ENCODE peak calls at places on chromosome 21, in seven cellular contexts. C, Q, W, Z, N, D and J are unnamed samples.

GRCh38 chr21:36854391-36854790 is 112.1 kb downstream of the HLCS start:
- DNase-seq in Q (peak), N (no peak), W (no peak), C (peak), Z (peak), D (no peak), J (no peak)

GRCh38 chr21:36883532-36884486 is 82.7 kb downstream of the HLCS start:
- DNase-seq in Z (no peak), W (no peak), Q (no peak), N (no peak), C (no peak), D (no peak), J (no peak)

GRCh38 chr21:14712121-14712520 is 166.0 kb upstream of the SAMSN1 start:
- DNase-seq in Z (no peak), Q (no peak), C (no peak), W (no peak), D (no peak), N (no peak), J (no peak)

GRCh38 chr21:33655591-33656221 is 13.4 kb downstream of the ITSN1 start:
- DNase-seq in Z (no peak), C (no peak), W (no peak), N (peak), Q (peak), D (no peak), J (peak)

GRCh38 chr21:32812035-32812434 is 40.5 kb upstream of the PAXBP1 start:
- DNase-seq in Z (no peak), C (no peak), W (no peak), N (no peak), Q (no peak), D (no peak), J (no peak)

GRCh38 chr21:26140185-26140584 is 30.4 kb downstream of the APP start:
- DNase-seq in N (peak), Q (no peak), Z (no peak), C (no peak), W (no peak), D (no peak), J (peak)

GRCh38 chr21:46154955-46155513 is 345 bp downstream of the FTCD start:
- DNase-seq in Z (no peak), N (no peak), C (no peak), Q (no peak), W (no peak), D (no peak), J (peak)

GRCh38 chr21:25385912-25386474 is 221.3 kb downstream of the MRPL39 start:
- DNase-seq in D (peak), W (peak), C (no peak), N (peak), Z (no peak), Q (peak), J (no peak)

GRCh38 chr21:45421071-45421845 is 16.3 kb downstream of the COL18A1 start:
- DNase-seq in Q (no peak), W (no peak), N (no peak), C (no peak), Z (no peak), D (peak), J (peak)

GRCh38 chr21:33300701-33301631 is 23.8 kb upstream of the IFNAR1 start:
- DNase-seq in D (peak), Q (no peak), W (no peak), C (no peak), Z (no peak), N (no peak), J (no peak)

GRCh38 chr21:45574691-45575090 is 32.5 kb upstream of the SLC19A1 start:
- DNase-seq in N (no peak), W (no peak), Q (no peak), D (no peak), Z (no peak), C (no peak), J (no peak)

GRCh38 chr21:35528109-35529042 is 479.3 kb upstream of the RUNX1 start:
- DNase-seq in N (no peak), Z (no peak), C (peak), W (no peak), D (no peak), Q (no peak), J (peak)

GRCh38 chr21:16406355-16406754 is 676.6 kb downstream of the USP25 start:
- DNase-seq in N (no peak), Q (no peak), Z (no peak), C (no peak), D (no peak), W (no peak), J (no peak)

GRCh38 chr21:16408280-16408669 is 678.5 kb downstream of the USP25 start:
- DNase-seq in D (no peak), Z (no peak), W (no peak), N (no peak), Q (no peak), C (no peak), J (no peak)

GRCh38 chr21:16407403-16408279 is 677.9 kb downstream of the USP25 start:
- DNase-seq in Q (no peak), D (no peak), Z (no peak), N (no peak), C (no peak), W (no peak), J (no peak)

GRCh38 chr21:16409341-16409740 is 679.6 kb downstream of the USP25 start:
- DNase-seq in Q (no peak), Z (no peak), C (no peak), D (no peak), N (no peak), W (no peak), J (no peak)
- TF ChIP-seq POLR2AphosphoS5 in Q (no peak), Z (no peak), C (no peak), D (no peak), N (no peak), W (no peak), J (no peak)

GRCh38 chr21:43766734-43767497 is 9.2 kb downstream of the CSTB start:
- DNase-seq in D (no peak), C (no peak), N (no peak), Z (no peak), W (no peak), Q (no peak), J (peak)
- TF ChIP-seq POLR2AphosphoS5 in D (no peak), C (peak), N (peak), Z (peak), W (no peak), Q (no peak), J (no peak)

GRCh38 chr21:43892984-43893535 is 28.0 kb downstream of the AGPAT3 start:
- DNase-seq in C (no peak), W (no peak), N (no peak), Q (no peak), D (no peak), Z (no peak), J (no peak)

GRCh38 chr21:43892334-43892733 is 27.3 kb downstream of the AGPAT3 start:
- DNase-seq in Q (no peak), C (no peak), D (no peak), W (no peak), N (no peak), Z (no peak), J (no peak)

GRCh38 chr21:43894206-43894577 is 29.2 kb downstream of the AGPAT3 start:
- DNase-seq in Q (no peak), C (no peak), D (no peak), W (no peak), Z (no peak), N (no peak), J (no peak)

GRCh38 chr21:43890042-43890441 is 25.0 kb downstream of the AGPAT3 start:
- DNase-seq in W (no peak), N (no peak), Z (no peak), Q (peak), D (no peak), C (no peak), J (no peak)

DNA sequence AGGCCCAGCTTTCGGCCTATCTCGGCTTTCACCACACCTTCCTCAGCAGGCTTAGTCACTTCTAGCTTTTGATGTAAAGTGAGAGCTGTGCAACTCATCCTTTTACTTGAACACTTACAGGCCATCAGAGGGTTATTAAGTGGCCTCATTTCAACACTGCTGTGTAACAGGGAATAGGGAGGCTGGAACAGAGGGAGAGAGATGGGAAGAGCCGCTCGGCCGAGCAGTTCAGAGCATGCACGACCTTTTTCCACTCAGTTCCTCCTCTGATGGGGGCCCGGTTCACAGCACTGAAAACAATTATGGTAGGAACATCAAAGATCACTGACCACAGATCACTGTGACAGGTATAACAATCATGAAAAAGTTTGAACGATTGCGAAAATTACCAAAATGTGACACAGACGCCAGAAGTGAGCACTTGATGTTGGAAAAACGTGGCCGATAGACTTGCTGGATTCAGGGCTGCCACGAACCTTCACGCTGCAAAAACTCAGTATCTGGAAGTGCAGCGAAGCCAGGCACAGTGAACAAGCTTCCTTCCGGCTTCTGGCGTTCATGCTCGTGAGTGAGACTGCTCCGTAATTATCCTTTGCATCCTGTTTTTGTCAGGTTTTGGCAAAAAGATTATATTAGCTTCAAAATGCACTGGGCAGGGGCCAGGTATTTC is 28.6 kb downstream of the AGPAT3 start:
- DNase-seq in C (no peak), N (no peak), Q (no peak), D (no peak), Z (no peak), W (no peak), J (no peak)
- TF ChIP-seq POLR2AphosphoS5 in C (peak), N (no peak), Q (no peak), D (no peak), Z (no peak), W (no peak), J (peak)

GRCh38 chr21:42525228-42525604 is 11.6 kb downstream of the SLC37A1 start:
- DNase-seq in D (no peak), Q (peak), W (no peak), Z (no peak), N (no peak), C (no peak), J (peak)

GRCh38 chr21:42523941-42524340 is 10.3 kb downstream of the SLC37A1 start:
- DNase-seq in Z (no peak), C (no peak), N (no peak), Q (no peak), W (no peak), D (peak), J (peak)

GRCh38 chr21:42525676-42526378 is 12.2 kb downstream of the SLC37A1 start:
- DNase-seq in W (no peak), D (no peak), Z (no peak), N (no peak), Q (no peak), C (no peak), J (no peak)

GRCh38 chr21:42523211-42523610 is 9.6 kb downstream of the SLC37A1 start:
- DNase-seq in W (no peak), N (no peak), C (no peak), Q (no peak), Z (no peak), D (no peak), J (peak)

GRCh38 chr21:42524341-42525227 is 10.9 kb downstream of the SLC37A1 start:
- DNase-seq in D (peak), N (no peak), Z (no peak), C (no peak), W (peak), Q (peak), J (peak)
- TF ChIP-seq POLR2AphosphoS5 in D (peak), N (no peak), Z (no peak), C (no peak), W (no peak), Q (no peak), J (peak)

GRCh38 chr21:41509206-41509496 is 1.2 kb upstream of the TMPRSS2 start:
- DNase-seq in C (no peak), D (no peak), N (no peak), W (no peak), Q (no peak), Z (no peak), J (no peak)

GRCh38 chr21:41508415-41509205 is 652 bp upstream of the TMPRSS2 start:
- DNase-seq in D (no peak), Z (no peak), C (no peak), W (no peak), N (no peak), Q (peak), J (no peak)

GRCh38 chr21:41509733-41510132 is 1.8 kb upstream of the TMPRSS2 start:
- DNase-seq in N (no peak), C (no peak), W (no peak), Z (no peak), Q (no peak), D (no peak), J (no peak)

GRCh38 chr21:41511858-41512257 is 3.9 kb upstream of the TMPRSS2 start:
- DNase-seq in Z (no peak), Q (no peak), D (no peak), W (no peak), C (no peak), N (no peak), J (no peak)

DNA sequence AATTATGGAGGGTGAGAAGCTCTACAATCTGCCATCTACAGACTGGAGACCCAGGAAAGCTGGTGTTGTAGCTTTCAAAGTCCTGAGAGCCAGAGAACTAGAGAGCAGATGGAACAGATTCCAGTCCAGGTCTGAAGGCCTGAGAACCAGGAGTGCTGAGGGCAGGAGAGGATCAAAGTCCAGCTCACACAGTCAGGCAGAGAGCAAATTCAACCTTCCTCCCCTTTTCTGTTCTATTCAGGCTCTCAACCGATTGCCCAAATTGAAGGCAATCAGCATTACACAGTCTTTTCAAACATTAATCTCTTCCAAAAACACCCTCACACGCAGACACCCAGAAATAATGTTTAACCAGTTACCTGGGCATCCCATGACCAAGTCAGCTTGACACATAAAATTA is 2.5 kb upstream of the TMPRSS2 start:
- DNase-seq in D (no peak), W (no peak), Z (no peak), N (no peak), Q (no peak), C (no peak), J (no peak)
- TF ChIP-seq POLR2AphosphoS5 in D (no peak), W (no peak), Z (no peak), N (no peak), Q (no peak), C (no peak), J (no peak)

DNA sequence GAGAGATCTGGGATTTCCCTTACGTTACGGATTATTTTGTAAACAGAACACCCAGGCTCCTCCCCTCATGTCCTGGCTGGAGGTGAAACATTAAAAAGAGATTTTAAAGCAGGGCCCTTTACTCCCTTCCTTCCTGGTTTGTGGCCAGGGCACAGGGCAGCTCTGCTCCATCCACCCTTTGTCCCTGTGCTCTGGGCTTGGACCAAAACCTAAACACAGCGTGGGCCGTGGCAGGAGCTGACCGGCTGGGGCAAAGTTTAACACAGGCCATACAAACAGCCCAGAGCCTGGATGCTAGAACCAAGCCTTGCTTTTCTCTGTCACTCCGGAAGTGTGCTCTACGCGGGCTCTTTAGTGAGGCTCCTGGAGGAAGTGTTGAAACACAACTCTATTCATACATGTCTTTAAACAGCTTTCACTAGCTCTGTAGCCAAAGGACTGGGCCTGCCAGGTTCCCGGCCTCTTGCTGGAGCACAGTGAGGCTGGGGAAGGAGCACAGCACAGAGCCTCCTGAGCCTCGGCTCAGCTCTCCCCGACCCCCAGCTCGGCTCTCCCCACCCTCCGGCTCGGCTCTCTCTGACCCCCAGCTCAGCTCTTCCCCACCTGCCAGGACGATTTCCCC is 84.7 kb downstream of the PDE9A start:
- DNase-seq in Z (no peak), N (no peak), C (no peak), W (no peak), D (no peak), Q (no peak), J (peak)
- TF ChIP-seq POLR2AphosphoS5 in Z (no peak), N (no peak), C (no peak), W (no peak), D (no peak), Q (no peak), J (peak)

GRCh38 chr21:44327603-44327974 is 11.6 kb downstream of the CFAP410 start:
- DNase-seq in D (no peak), W (no peak), C (no peak), Z (no peak), N (no peak), Q (no peak), J (peak)
- TF ChIP-seq POLR2AphosphoS5 in D (no peak), W (no peak), C (no peak), Z (no peak), N (no peak), Q (no peak), J (no peak)

GRCh38 chr21:38914071-38914491 is 108.4 kb downstream of the ETS2 start:
- DNase-seq in C (no peak), D (no peak), W (no peak), Z (no peak), Q (no peak), N (no peak), J (no peak)

GRCh38 chr21:38916214-38916964 is 110.7 kb downstream of the ETS2 start:
- DNase-seq in D (no peak), W (no peak), Q (peak), N (no peak), C (no peak), Z (no peak), J (no peak)

GRCh38 chr21:38915546-38915945 is 109.8 kb downstream of the ETS2 start:
- DNase-seq in N (no peak), Z (no peak), D (no peak), C (no peak), W (no peak), Q (no peak), J (peak)

GRCh38 chr21:38913120-38913975 is 107.6 kb downstream of the ETS2 start:
- DNase-seq in D (peak), W (no peak), C (no peak), N (no peak), Z (no peak), Q (peak), J (peak)

GRCh38 chr21:38914531-38915385 is 109.0 kb downstream of the ETS2 start:
- DNase-seq in C (no peak), Z (no peak), Q (peak), W (no peak), D (no peak), N (no peak), J (peak)
- TF ChIP-seq POLR2AphosphoS5 in C (no peak), Z (no peak), Q (no peak), W (no peak), D (no peak), N (no peak), J (no peak)

GRCh38 chr21:39022035-39022900 is 161.0 kb downstream of the PSMG1 start:
- DNase-seq in N (no peak), Z (no peak), W (no peak), C (no peak), Q (no peak), D (no peak), J (peak)

GRCh38 chr21:39024538-39024937 is 158.7 kb downstream of the PSMG1 start:
- DNase-seq in Q (no peak), Z (no peak), W (no peak), C (no peak), N (no peak), D (no peak), J (no peak)

GRCh38 chr21:39021475-39021832 is 161.8 kb downstream of the PSMG1 start:
- DNase-seq in Q (no peak), Z (no peak), W (no peak), C (no peak), D (no peak), N (no peak), J (peak)

GRCh38 chr21:39025198-39025597 is 158.1 kb downstream of the PSMG1 start:
- DNase-seq in Z (no peak), D (no peak), N (no peak), Q (no peak), C (no peak), W (no peak), J (no peak)

DNA sequence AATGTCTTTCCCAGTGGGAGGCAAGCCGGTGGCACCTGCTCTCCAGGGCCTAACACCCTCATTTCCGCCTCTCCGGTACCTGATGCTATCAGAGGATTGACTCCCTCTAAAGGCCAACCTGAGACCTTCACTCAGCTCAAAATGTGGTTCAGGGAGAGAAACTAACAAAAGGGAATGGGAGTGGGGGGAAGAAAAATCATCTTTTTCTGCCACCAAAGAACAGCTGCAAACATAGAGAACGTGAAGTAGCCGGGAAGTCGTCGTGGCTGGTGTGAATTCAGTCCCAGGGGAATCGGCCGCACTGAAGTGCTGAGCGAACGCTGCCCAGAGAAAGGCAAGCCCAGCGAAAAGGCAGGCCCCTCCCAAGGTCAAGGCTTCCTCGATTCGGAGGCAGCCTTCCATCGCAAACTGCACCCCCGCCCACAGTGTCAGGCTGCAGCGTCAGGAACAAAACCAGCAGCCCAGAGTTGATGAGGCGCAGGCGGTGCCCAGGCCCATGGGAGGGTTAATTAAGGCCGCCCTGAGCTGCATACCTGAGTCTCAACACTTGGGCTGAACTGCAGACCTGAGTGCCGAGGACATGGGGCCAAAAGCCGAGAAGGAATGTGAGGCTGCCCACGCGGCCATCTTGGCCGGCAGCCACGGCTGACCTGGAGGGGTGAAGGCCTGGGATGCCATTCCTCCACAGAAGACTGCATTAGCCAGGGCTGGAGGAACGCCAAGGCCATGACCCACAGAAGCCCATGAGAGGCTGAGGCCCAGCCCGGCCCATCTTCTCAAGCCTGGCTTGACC is 160.2 kb downstream of the PSMG1 start:
- DNase-seq in C (no peak), Q (peak), N (no peak), W (no peak), D (no peak), Z (no peak), J (peak)
- TF ChIP-seq POLR2AphosphoS5 in C (no peak), Q (no peak), N (no peak), W (no peak), D (no peak), Z (no peak), J (peak)